ENCODE peak calls at places on chromosome 21, in seven cellular contexts. One of them, this sample, is unnamed.

GRCh38 chr21:29133796-29134195 is 3.4 kb downstream of the MAP3K7CL start:
- DNase-seq in body of pancreas: no peak
- DNase-seq in lower lobe of right lung: no peak
- DNase-seq in neural progenitor cell: peak; percentile 22
- DNase-seq in endodermal cell: peak; percentile 75
- DNase-seq in astrocyte: peak; percentile 64
- DNase-seq in suprapubic skin: no peak
- DNase-seq in this sample: no peak

GRCh38 chr21:43645414-43645891 is 13.8 kb downstream of the HSF2BP start:
- DNase-seq in body of pancreas: no peak
- DNase-seq in lower lobe of right lung: no peak
- DNase-seq in neural progenitor cell: peak; percentile 66
- DNase-seq in endodermal cell: peak; percentile 77
- DNase-seq in astrocyte: peak; percentile 71
- DNase-seq in suprapubic skin: no peak
- DNase-seq in this sample: peak; percentile 31

GRCh38 chr21:41210405-41211040 is 42.6 kb downstream of the BACE2 start:
- DNase-seq in body of pancreas: no peak
- DNase-seq in lower lobe of right lung: no peak
- DNase-seq in neural progenitor cell: peak; percentile 18
- DNase-seq in endodermal cell: no peak
- DNase-seq in astrocyte: peak; percentile 72
- DNase-seq in suprapubic skin: no peak
- DNase-seq in this sample: no peak

GRCh38 chr21:29238967-29239289 is 59.8 kb upstream of the BACH1 start:
- DNase-seq in body of pancreas: no peak
- DNase-seq in lower lobe of right lung: no peak
- DNase-seq in neural progenitor cell: no peak
- DNase-seq in endodermal cell: no peak
- DNase-seq in astrocyte: peak; percentile 73
- DNase-seq in suprapubic skin: no peak
- DNase-seq in this sample: no peak

GRCh38 chr21:32794643-32795042 is 23.1 kb upstream of the PAXBP1 start:
- DNase-seq in body of pancreas: no peak
- DNase-seq in lower lobe of right lung: no peak
- DNase-seq in neural progenitor cell: no peak
- DNase-seq in endodermal cell: no peak
- DNase-seq in astrocyte: peak; percentile 18
- DNase-seq in suprapubic skin: no peak
- DNase-seq in this sample: no peak

GRCh38 chr21:31132574-31133242 is 94.4 kb upstream of the KRTAP19-8 start:
- DNase-seq in body of pancreas: no peak
- DNase-seq in lower lobe of right lung: no peak
- DNase-seq in neural progenitor cell: no peak
- DNase-seq in endodermal cell: no peak
- DNase-seq in astrocyte: peak; percentile 18
- DNase-seq in suprapubic skin: no peak
- DNase-seq in this sample: no peak

GRCh38 chr21:18168108-18168507 is 76.5 kb upstream of the CHODL start:
- DNase-seq in body of pancreas: no peak
- DNase-seq in lower lobe of right lung: no peak
- DNase-seq in neural progenitor cell: no peak
- DNase-seq in endodermal cell: no peak
- DNase-seq in astrocyte: no peak
- DNase-seq in suprapubic skin: no peak
- DNase-seq in this sample: no peak

GRCh38 chr21:17514124-17514481 is 1.3 kb downstream of the CXADR start:
- DNase-seq in body of pancreas: no peak
- DNase-seq in lower lobe of right lung: no peak
- DNase-seq in neural progenitor cell: peak; percentile 70
- DNase-seq in endodermal cell: peak; percentile 70
- DNase-seq in astrocyte: peak; percentile 53
- DNase-seq in suprapubic skin: no peak
- DNase-seq in this sample: no peak

GRCh38 chr21:33267250-33267649 is 1.1 kb downstream of the IL10RB start:
- DNase-seq in body of pancreas: no peak
- DNase-seq in lower lobe of right lung: no peak
- DNase-seq in neural progenitor cell: no peak
- DNase-seq in endodermal cell: no peak
- DNase-seq in astrocyte: no peak
- DNase-seq in suprapubic skin: no peak
- DNase-seq in this sample: no peak

GRCh38 chr21:43938751-43939442 is 73.2 kb upstream of the TRAPPC10 start:
- DNase-seq in body of pancreas: peak; percentile 81
- DNase-seq in lower lobe of right lung: peak; percentile 89
- DNase-seq in neural progenitor cell: peak; percentile 93
- DNase-seq in endodermal cell: peak; percentile 95
- DNase-seq in astrocyte: peak; percentile 34
- DNase-seq in suprapubic skin: no peak
- DNase-seq in this sample: peak; percentile 83

GRCh38 chr21:31865429-31865970 is 7.3 kb upstream of the HUNK start:
- DNase-seq in body of pancreas: no peak
- DNase-seq in lower lobe of right lung: no peak
- DNase-seq in neural progenitor cell: no peak
- DNase-seq in endodermal cell: no peak
- DNase-seq in astrocyte: no peak
- DNase-seq in suprapubic skin: no peak
- DNase-seq in this sample: peak; percentile 19

GRCh38 chr21:31299291-31300147 is 44.5 kb downstream of the TIAM1 start:
- DNase-seq in body of pancreas: no peak
- DNase-seq in lower lobe of right lung: no peak
- DNase-seq in neural progenitor cell: no peak
- DNase-seq in endodermal cell: no peak
- DNase-seq in astrocyte: no peak
- DNase-seq in suprapubic skin: no peak
- DNase-seq in this sample: no peak

GRCh38 chr21:27954806-27955205 is 987.9 kb upstream of the ADAMTS5 start:
- DNase-seq in body of pancreas: no peak
- DNase-seq in lower lobe of right lung: no peak
- DNase-seq in neural progenitor cell: no peak
- DNase-seq in endodermal cell: no peak
- DNase-seq in astrocyte: peak; percentile 55
- DNase-seq in suprapubic skin: no peak
- DNase-seq in this sample: no peak

GRCh38 chr21:26332873-26333272 is 162.3 kb upstream of the APP start:
- DNase-seq in body of pancreas: no peak
- DNase-seq in lower lobe of right lung: no peak
- DNase-seq in neural progenitor cell: no peak
- DNase-seq in endodermal cell: peak; percentile 39
- DNase-seq in astrocyte: no peak
- DNase-seq in suprapubic skin: no peak
- DNase-seq in this sample: no peak

GRCh38 chr21:43764576-43765495 is 11.3 kb downstream of the CSTB start:
- DNase-seq in body of pancreas: no peak
- DNase-seq in lower lobe of right lung: no peak
- DNase-seq in neural progenitor cell: no peak
- DNase-seq in endodermal cell: no peak
- DNase-seq in astrocyte: no peak
- DNase-seq in suprapubic skin: no peak
- DNase-seq in this sample: no peak

GRCh38 chr21:45109831-45110492 is 35.6 kb downstream of the ADARB1 start:
- DNase-seq in body of pancreas: no peak
- DNase-seq in lower lobe of right lung: no peak
- DNase-seq in neural progenitor cell: no peak
- DNase-seq in endodermal cell: no peak
- DNase-seq in astrocyte: peak; percentile 23
- DNase-seq in suprapubic skin: no peak
- DNase-seq in this sample: no peak

GRCh38 chr21:45113543-45113942 is 39.2 kb downstream of the ADARB1 start:
- DNase-seq in body of pancreas: no peak
- DNase-seq in lower lobe of right lung: no peak
- DNase-seq in neural progenitor cell: no peak
- DNase-seq in endodermal cell: no peak
- DNase-seq in astrocyte: no peak
- DNase-seq in suprapubic skin: no peak
- DNase-seq in this sample: no peak

GRCh38 chr21:45110873-45111624 is 36.7 kb downstream of the ADARB1 start:
- DNase-seq in body of pancreas: no peak
- DNase-seq in lower lobe of right lung: no peak
- DNase-seq in neural progenitor cell: no peak
- DNase-seq in endodermal cell: no peak
- DNase-seq in astrocyte: no peak
- DNase-seq in suprapubic skin: no peak
- DNase-seq in this sample: no peak

GRCh38 chr21:45112371-45112770 is 38.0 kb downstream of the ADARB1 start:
- DNase-seq in body of pancreas: no peak
- DNase-seq in lower lobe of right lung: no peak
- DNase-seq in neural progenitor cell: no peak
- DNase-seq in endodermal cell: no peak
- DNase-seq in astrocyte: peak; percentile 17
- DNase-seq in suprapubic skin: no peak
- DNase-seq in this sample: no peak

DNA sequence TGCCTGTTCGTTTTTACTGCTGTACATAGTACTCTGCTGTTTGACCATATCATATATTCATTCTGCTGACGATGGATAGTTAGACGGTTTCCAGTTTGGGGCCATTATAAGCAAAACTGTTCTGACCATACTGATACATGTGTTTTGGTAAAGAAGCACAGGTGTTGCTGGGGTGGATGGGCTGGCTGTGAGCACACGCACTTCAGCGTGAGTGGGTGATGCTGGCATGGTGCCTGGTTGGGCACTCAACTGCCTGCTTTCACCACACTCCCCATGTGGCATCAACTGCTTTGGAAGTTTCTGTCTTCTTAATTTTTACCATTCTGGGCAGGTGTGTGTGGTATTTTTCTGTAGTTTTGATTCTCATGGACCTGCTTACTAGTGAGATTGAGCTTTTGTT is 37.3 kb downstream of the ADARB1 start:
- DNase-seq in body of pancreas: no peak
- DNase-seq in lower lobe of right lung: no peak
- DNase-seq in neural progenitor cell: no peak
- DNase-seq in endodermal cell: no peak
- DNase-seq in astrocyte: no peak
- DNase-seq in suprapubic skin: no peak
- DNase-seq in this sample: no peak
- H3K4me3 ChIP-seq in body of pancreas: no peak overlapping the region
- H3K4me3 ChIP-seq in lower lobe of right lung: no peak overlapping the region
- H3K4me3 ChIP-seq in neural progenitor cell: no peak overlapping the region
- H3K4me3 ChIP-seq in endodermal cell: no peak overlapping the region
- H3K4me3 ChIP-seq in astrocyte: no peak overlapping the region
- H3K4me3 ChIP-seq in suprapubic skin: no peak overlapping the region
- H3K4me3 ChIP-seq in this sample: no peak overlapping the region

GRCh38 chr21:42558368-42558767 is 44.7 kb downstream of the SLC37A1 start:
- DNase-seq in body of pancreas: no peak
- DNase-seq in lower lobe of right lung: no peak
- DNase-seq in neural progenitor cell: no peak
- DNase-seq in endodermal cell: no peak
- DNase-seq in astrocyte: no peak
- DNase-seq in suprapubic skin: no peak
- DNase-seq in this sample: no peak

GRCh38 chr21:42556476-42556875 is 42.8 kb downstream of the SLC37A1 start:
- DNase-seq in body of pancreas: peak; percentile 2
- DNase-seq in lower lobe of right lung: no peak
- DNase-seq in neural progenitor cell: no peak
- DNase-seq in endodermal cell: no peak
- DNase-seq in astrocyte: no peak
- DNase-seq in suprapubic skin: no peak
- DNase-seq in this sample: no peak

GRCh38 chr21:42555756-42556438 is 42.2 kb downstream of the SLC37A1 start:
- DNase-seq in body of pancreas: no peak
- DNase-seq in lower lobe of right lung: peak; percentile 39
- DNase-seq in neural progenitor cell: no peak
- DNase-seq in endodermal cell: no peak
- DNase-seq in astrocyte: no peak
- DNase-seq in suprapubic skin: peak; percentile 40
- DNase-seq in this sample: no peak

GRCh38 chr21:42557420-42557819 is 43.8 kb downstream of the SLC37A1 start:
- DNase-seq in body of pancreas: no peak
- DNase-seq in lower lobe of right lung: no peak
- DNase-seq in neural progenitor cell: no peak
- DNase-seq in endodermal cell: no peak
- DNase-seq in astrocyte: no peak
- DNase-seq in suprapubic skin: peak; percentile 39
- DNase-seq in this sample: no peak

DNA sequence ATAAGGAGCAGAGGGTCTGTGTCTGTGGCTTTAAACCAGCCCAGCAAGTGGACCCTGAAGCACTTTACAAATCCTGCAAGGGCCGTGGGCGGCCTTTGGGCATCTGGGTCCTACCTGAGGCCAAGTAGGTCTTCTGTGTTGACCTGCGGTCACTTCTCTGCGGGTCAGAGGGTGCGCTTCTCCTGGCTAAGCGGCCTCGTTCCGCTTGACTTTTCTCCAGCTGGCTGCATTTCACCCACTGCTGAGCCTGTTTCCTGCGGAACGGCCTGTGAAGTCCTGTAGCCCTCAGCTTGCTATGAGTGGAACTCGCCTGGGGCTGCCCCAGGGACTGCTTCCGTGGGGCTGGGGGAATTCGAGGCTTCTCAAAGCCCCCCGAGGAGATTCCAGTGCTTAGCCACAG is 43.3 kb downstream of the SLC37A1 start:
- DNase-seq in body of pancreas: no peak
- DNase-seq in lower lobe of right lung: peak; percentile 30
- DNase-seq in neural progenitor cell: no peak
- DNase-seq in endodermal cell: no peak
- DNase-seq in astrocyte: no peak
- DNase-seq in suprapubic skin: peak; percentile 51
- DNase-seq in this sample: no peak
- H3K4me3 ChIP-seq in body of pancreas: no peak overlapping the region
- H3K4me3 ChIP-seq in lower lobe of right lung: no peak overlapping the region
- H3K4me3 ChIP-seq in neural progenitor cell: no peak overlapping the region
- H3K4me3 ChIP-seq in endodermal cell: no peak overlapping the region
- H3K4me3 ChIP-seq in astrocyte: no peak overlapping the region
- H3K4me3 ChIP-seq in suprapubic skin: no peak overlapping the region
- H3K4me3 ChIP-seq in this sample: no peak overlapping the region

DNA sequence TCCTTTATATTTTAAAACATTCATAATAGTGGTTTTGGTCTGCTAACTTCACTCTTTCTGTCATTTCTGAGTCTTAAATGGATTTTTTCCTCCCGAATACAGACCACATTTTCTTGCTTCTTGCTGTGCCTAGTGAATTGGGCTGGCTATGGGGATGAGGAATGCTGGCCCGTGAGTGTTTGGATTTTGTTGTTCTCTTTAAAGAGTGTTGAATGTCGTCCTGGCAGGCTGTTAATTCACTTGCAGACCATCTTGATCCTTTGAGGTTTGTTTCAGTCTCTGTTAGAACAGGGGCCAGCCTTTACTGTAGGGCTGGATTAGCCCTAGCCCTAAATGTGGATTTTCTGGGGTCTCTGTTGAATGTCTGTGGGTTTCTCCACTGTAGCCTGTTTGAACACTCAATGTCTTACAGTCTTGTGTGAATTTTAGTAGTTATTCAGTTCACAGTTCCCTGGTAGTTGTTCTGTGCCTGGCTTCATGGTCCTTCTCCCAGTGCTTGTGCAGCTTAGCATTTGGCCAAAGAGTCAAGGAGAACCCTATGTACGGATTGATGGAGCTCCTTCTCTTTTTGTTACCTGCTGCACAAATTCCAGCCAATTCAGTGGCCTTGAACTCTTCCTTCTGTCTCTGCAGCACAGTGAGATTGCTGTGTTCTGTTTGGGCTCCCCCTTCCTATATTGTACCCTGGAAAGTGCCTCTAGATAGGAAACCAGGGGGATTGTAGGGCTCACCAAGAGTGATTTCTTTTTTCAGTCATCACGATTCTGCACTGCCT is 95.7 kb downstream of the DYRK1A start:
- DNase-seq in body of pancreas: no peak
- DNase-seq in lower lobe of right lung: no peak
- DNase-seq in neural progenitor cell: peak; percentile 63
- DNase-seq in endodermal cell: no peak
- DNase-seq in astrocyte: no peak
- DNase-seq in suprapubic skin: no peak
- DNase-seq in this sample: no peak
- H3K4me3 ChIP-seq in body of pancreas: no peak overlapping the region
- H3K4me3 ChIP-seq in lower lobe of right lung: no peak overlapping the region
- H3K4me3 ChIP-seq in neural progenitor cell: peak overlapping the region; percentile 5
- H3K4me3 ChIP-seq in endodermal cell: no peak overlapping the region
- H3K4me3 ChIP-seq in astrocyte: no peak overlapping the region
- H3K4me3 ChIP-seq in suprapubic skin: no peak overlapping the region
- H3K4me3 ChIP-seq in this sample: no peak overlapping the region

GRCh38 chr21:38494688-38495087 is 3.6 kb downstream of the ERG start:
- DNase-seq in body of pancreas: no peak
- DNase-seq in lower lobe of right lung: no peak
- DNase-seq in neural progenitor cell: no peak
- DNase-seq in endodermal cell: no peak
- DNase-seq in astrocyte: peak; percentile 45
- DNase-seq in suprapubic skin: no peak
- DNase-seq in this sample: no peak
- H3K4me3 ChIP-seq in body of pancreas: no peak overlapping the region
- H3K4me3 ChIP-seq in lower lobe of right lung: peak overlapping the region; percentile 54
- H3K4me3 ChIP-seq in neural progenitor cell: no peak overlapping the region
- H3K4me3 ChIP-seq in endodermal cell: no peak overlapping the region
- H3K4me3 ChIP-seq in astrocyte: no peak overlapping the region
- H3K4me3 ChIP-seq in suprapubic skin: peak overlapping the region; percentile 27
- H3K4me3 ChIP-seq in this sample: no peak overlapping the region

This sample was measured in BE2C.